ENCODE peak calls at places on chromosomes 4 and X, in four cellular contexts. Q is HT1080, K is BJ, D is amygdala. J is an unnamed sample.

GRCh38 chrX:133390647-133391046 is 24.6 kb downstream of the GPC4 start:
- DNase-seq in Q (no peak), K (no peak), D (no peak), J (no peak)

GRCh38 chr4:22504931-22505330 is 10.9 kb downstream of the ADGRA3 start:
- DNase-seq in Q (no peak), K (no peak), D (no peak), J (no peak)

GRCh38 chr4:8287606-8288280 is 18.2 kb downstream of the HTRA3 start:
- DNase-seq in Q (no peak), K (no peak), D (no peak), J (no peak)

GRCh38 chrX:100654256-100654655 is 10.3 kb downstream of the SRPX2 start:
- DNase-seq in Q (peak), K (no peak), D (no peak), J (no peak)

GRCh38 chr4:90159193-90159592 is 32.0 kb downstream of the CCSER1 start:
- DNase-seq in Q (peak), K (no peak), D (no peak), J (no peak)

GRCh38 chr4:88661724-88662123 is 35.9 kb downstream of the NAP1L5 start:
- DNase-seq in Q (peak), K (peak), D (no peak), J (no peak)

GRCh38 chr4:10554694-10555093 is 97.5 kb upstream of the ZNF518B start:
- DNase-seq in Q (peak), K (no peak), D (no peak), J (no peak)

GRCh38 chr4:175951794-175952193 is 113.8 kb upstream of the WDR17 start:
- DNase-seq in Q (peak), K (no peak), D (no peak), J (no peak)

GRCh38 chrX:17967888-17968287 is 106.8 kb upstream of the RAI2 start:
- DNase-seq in Q (no peak), K (no peak), D (no peak), J (no peak)

GRCh38 chr4:89108068-89108467 is 3.3 kb upstream of the TIGD2 start:
- DNase-seq in Q (no peak), K (no peak), D (no peak), J (no peak)

GRCh38 chr4:186144596-186145569 is 40.4 kb downstream of the FAM149A start:
- DNase-seq in Q (peak), K (no peak), D (peak), J (peak)

GRCh38 chr4:7330811-7331681 is 103.7 kb downstream of the PSAPL1 start:
- DNase-seq in Q (no peak), K (no peak), D (no peak), J (no peak)

GRCh38 chrX:153816821-153817220 is 13.5 kb downstream of the PDZD4 start:
- DNase-seq in Q (no peak), K (no peak), D (no peak), J (no peak)

GRCh38 chr4:110475881-110476818 is at the start of gene ENPEP:
- DNase-seq in Q (no peak), K (no peak), D (no peak), J (no peak)

GRCh38 chrX:30910124-30910860 is 21.2 kb upstream of the TAB3 start:
- DNase-seq in Q (peak), K (no peak), D (no peak), J (no peak)

GRCh38 chr4:43277003-43277402 is 384.5 kb downstream of the GRXCR1 start:
- DNase-seq in Q (peak), K (peak), D (no peak), J (no peak)

GRCh38 chr4:119232286-119232685 is 19.8 kb downstream of the USP53 start:
- DNase-seq in Q (no peak), K (no peak), D (no peak), J (no peak)

GRCh38 chr4:2767705-2768074 is 11.6 kb upstream of the TNIP2 start:
- DNase-seq in Q (no peak), K (no peak), D (no peak), J (no peak)

GRCh38 chr4:11805837-11806236 is 377.1 kb upstream of the HS3ST1 start:
- DNase-seq in Q (peak), K (no peak), D (no peak), J (no peak)

GRCh38 chr4:88697113-88697512 is 516 bp downstream of the NAP1L5 start:
- DNase-seq in Q (peak), K (no peak), D (no peak), J (no peak)

GRCh38 chrX:68416592-68416991 is 16.7 kb downstream of the OPHN1 start:
- DNase-seq in Q (peak), K (no peak), D (no peak), J (no peak)

GRCh38 chr4:5788144-5788543 is 77.1 kb downstream of the EVC start:
- DNase-seq in Q (no peak), K (no peak), D (no peak), J (no peak)

GRCh38 chr4:64767547-64767946 is 358.3 kb upstream of the TECRL start:
- DNase-seq in Q (no peak), K (no peak), D (no peak), J (no peak)

GRCh38 chr4:111960241-111960667 is 185.0 kb upstream of the FAM241A start:
- DNase-seq in Q (peak), K (no peak), D (no peak), J (no peak)

GRCh38 chrX:4754878-4755604 is 1041.6 kb upstream of the PRKX start:
- DNase-seq in Q (peak), K (no peak), D (no peak), J (no peak)

GRCh38 chrX:110156167-110156754 is 153.3 kb downstream of the TMEM164 start:
- DNase-seq in Q (no peak), K (no peak), D (no peak), J (no peak)

GRCh38 chrX:19373034-19373891 is 29.5 kb downstream of the PDHA1 start:
- DNase-seq in Q (no peak), K (no peak), D (no peak), J (no peak)

GRCh38 chr4:6200922-6201362 is 593 bp upstream of the JAKMIP1 start:
- DNase-seq in Q (no peak), K (no peak), D (no peak), J (no peak)

GRCh38 chrX:42686706-42687105 is 91.3 kb downstream of the PPP1R2C start:
- DNase-seq in Q (no peak), K (no peak), D (no peak), J (no peak)

GRCh38 chrX:10038585-10038984 is 71.4 kb downstream of the CLDN34 start:
- DNase-seq in Q (no peak), K (no peak), D (no peak), J (no peak)

GRCh38 chr4:109434007-109434792 is 585 bp downstream of the SEC24B start:
- DNase-seq in Q (no peak), K (no peak), D (no peak), J (no peak)

GRCh38 chr4:6404611-6405416 is 67.6 kb downstream of the PPP2R2C start:
- DNase-seq in Q (no peak), K (no peak), D (no peak), J (no peak)

GRCh38 chr4:30721353-30722091 is 1.4 kb downstream of the PCDH7 start:
- DNase-seq in Q (no peak), K (no peak), D (no peak), J (peak)

GRCh38 chr4:2284934-2285664 is 23.2 kb upstream of the MXD4 start:
- DNase-seq in Q (peak), K (no peak), D (no peak), J (peak)

GRCh38 chr4:14375816-14376215 is 626.5 kb upstream of the CPEB2 start:
- DNase-seq in Q (peak), K (no peak), D (no peak), J (no peak)

GRCh38 chrX:29143756-29144155 is 556.5 kb downstream of the IL1RAPL1 start:
- DNase-seq in Q (no peak), K (no peak), D (no peak), J (no peak)

GRCh38 chr4:105352826-105353225 is 121.0 kb downstream of the PPA2 start:
- DNase-seq in Q (peak), K (no peak), D (no peak), J (no peak)

GRCh38 chr4:88693792-88694191 is 3.8 kb downstream of the NAP1L5 start:
- DNase-seq in Q (no peak), K (no peak), D (no peak), J (no peak)